ENCODE peak calls at places on chromosomes 1 and 21, in six cellular contexts. U is aorta, M is nucleus accumbens, S is ureter, H is prostate gland, D is AG04449. F is an unnamed sample.

GRCh38 chr21:45283019-45283610 is 4.6 kb downstream of the POFUT2 start:
- DNase-seq in U (no peak), M (no peak), S (peak), H (no peak), D (no peak), F (no peak)

GRCh38 chr1:229058111-229058551 is 212.8 kb upstream of the RAB4A start:
- DNase-seq in U (no peak), M (no peak), S (no peak), H (peak), D (no peak), F (no peak)

GRCh38 chr1:21563971-21564370 is 54.7 kb downstream of the ALPL start:
- DNase-seq in U (peak), M (no peak), S (no peak), H (no peak), D (no peak), F (no peak)

GRCh38 chr1:221837886-221838285 is 96.0 kb upstream of the DUSP10 start:
- DNase-seq in U (no peak), M (no peak), S (no peak), H (no peak), D (no peak), F (no peak)

GRCh38 chr1:65177457-65177856 is 29.5 kb downstream of the AK4 start:
- DNase-seq in U (no peak), M (no peak), S (no peak), H (peak), D (no peak), F (no peak)

GRCh38 chr1:227917081-227917950 is 30.4 kb downstream of the WNT9A start:
- DNase-seq in U (no peak), M (peak), S (no peak), H (no peak), D (no peak), F (no peak)

GRCh38 chr1:81449786-81450185 is 350.9 kb upstream of the ADGRL2 start:
- DNase-seq in U (no peak), M (no peak), S (no peak), H (no peak), D (no peak), F (no peak)

GRCh38 chr1:65793359-65793732 is 651 bp downstream of the PDE4B start:
- DNase-seq in U (peak), M (no peak), S (no peak), H (no peak), D (no peak), F (no peak)

GRCh38 chr1:159790237-159790917 is 9.6 kb downstream of the DUSP23 start:
- DNase-seq in U (no peak), M (no peak), S (no peak), H (no peak), D (no peak), F (no peak)

GRCh38 chr1:186059752-186060151 is 315.3 kb downstream of the TPR start:
- DNase-seq in U (no peak), M (no peak), S (no peak), H (no peak), D (no peak), F (no peak)

GRCh38 chr1:90959352-90960206 is 62.3 kb downstream of the ZNF644 start:
- DNase-seq in U (no peak), M (no peak), S (no peak), H (no peak), D (no peak), F (no peak)

GRCh38 chr1:201153474-201154388 is 543 bp downstream of the TMEM9 start:
- DNase-seq in U (no peak), M (no peak), S (no peak), H (no peak), D (no peak), F (no peak)

GRCh38 chr1:160724445-160725242 is 13.0 kb upstream of the CD48 start:
- DNase-seq in U (no peak), M (no peak), S (no peak), H (no peak), D (no peak), F (no peak)

GRCh38 chr1:154749078-154749760 is 120.9 kb downstream of the KCNN3 start:
- DNase-seq in U (no peak), M (peak), S (no peak), H (no peak), D (no peak), F (no peak)

GRCh38 chr1:61539720-61540462 is 185.1 kb downstream of the TM2D1 start:
- DNase-seq in U (no peak), M (no peak), S (peak), H (no peak), D (no peak), F (no peak)

F was measured in right atrium auricular region.